ENCODE peak calls at places on chromosomes 1 and 21, in six cellular contexts. A is uterus, Z is esophagus squamous epithelium, Q is nephron progenitor cell, M is right atrium auricular region, C is AG04450. Y is an unnamed sample.

GRCh38 chr1:236338096-236338495 is 56.0 kb upstream of the EDARADD start:
- DNase-seq in A (no peak), Z (no peak), Q (no peak), M (no peak), C (no peak), Y (no peak)

GRCh38 chr1:198443374-198444233 is 96.9 kb downstream of the ATP6V1G3 start:
- DNase-seq in A (no peak), Z (no peak), Q (no peak), M (no peak), C (peak; percentile 83), Y (no peak)

GRCh38 chr1:78840447-78841251 is 165.9 kb downstream of the ADGRL4 start:
- DNase-seq in A (no peak), Z (no peak), Q (peak; percentile 13), M (no peak), C (peak; percentile 55), Y (peak; percentile 11)

GRCh38 chr21:42025392-42026071 is 15.4 kb upstream of the ZBTB21 start:
- DNase-seq in A (no peak), Z (no peak), Q (no peak), M (no peak), C (no peak), Y (no peak)

GRCh38 chr1:181620183-181620582 is 136.9 kb downstream of the CACNA1E start:
- DNase-seq in A (no peak), Z (no peak), Q (no peak), M (no peak), C (no peak), Y (no peak)

GRCh38 chr1:44405041-44405803 is at the start of gene RNF220:
- DNase-seq in A (peak; percentile 29), Z (no peak), Q (peak; percentile 80), M (peak; percentile 62), C (peak; percentile 7), Y (peak; percentile 38)

GRCh38 chr1:234722904-234723588 is 113.1 kb upstream of the IRF2BP2 start:
- DNase-seq in A (peak; percentile 89), Z (peak; percentile 31), Q (no peak), M (peak; percentile 91), C (peak; percentile 65), Y (no peak)

GRCh38 chr1:183283286-183283685 is 97.2 kb downstream of the LAMC2 start:
- DNase-seq in A (no peak), Z (no peak), Q (no peak), M (no peak), C (no peak), Y (no peak)

GRCh38 chr1:153032677-153033308 is 1.8 kb downstream of the SPRR1B start:
- DNase-seq in A (no peak), Z (no peak), Q (peak; percentile 30), M (no peak), C (no peak), Y (peak; percentile 26)

GRCh38 chr1:88697503-88697902 is 13.4 kb downstream of the PKN2 start:
- DNase-seq in A (no peak), Z (no peak), Q (no peak), M (no peak), C (no peak), Y (no peak)

GRCh38 chr1:58363639-58364038 is 182.9 kb downstream of the OMA1 start:
- DNase-seq in A (no peak), Z (no peak), Q (peak; percentile 4), M (no peak), C (no peak), Y (peak; percentile 15)

GRCh38 chr1:246332078-246332477 is 175.0 kb downstream of the SMYD3 start:
- DNase-seq in A (no peak), Z (no peak), Q (no peak), M (no peak), C (no peak), Y (peak; percentile 11)

GRCh38 chr1:157154940-157155514 is 16.8 kb upstream of the ETV3 start:
- DNase-seq in A (peak; percentile 50), Z (no peak), Q (no peak), M (peak; percentile 67), C (no peak), Y (no peak)

GRCh38 chr1:86756062-86756406 is 51.7 kb downstream of the SH3GLB1 start:
- DNase-seq in A (no peak), Z (no peak), Q (no peak), M (no peak), C (no peak), Y (no peak)

GRCh38 chr1:20640183-20640597 is 6.9 kb downstream of the PINK1 start:
- DNase-seq in A (no peak), Z (no peak), Q (peak; percentile 61), M (no peak), C (no peak), Y (peak; percentile 75)

GRCh38 chr1:17012775-17013501 is 1.2 kb upstream of the ATP13A2 start:
- DNase-seq in A (no peak), Z (no peak), Q (no peak), M (no peak), C (no peak), Y (no peak)

GRCh38 chr1:193408782-193409293 is 222.4 kb upstream of the B3GALT2 start:
- DNase-seq in A (peak; percentile 72), Z (no peak), Q (no peak), M (peak; percentile 92), C (peak; percentile 32), Y (peak; percentile 13)

DNA sequence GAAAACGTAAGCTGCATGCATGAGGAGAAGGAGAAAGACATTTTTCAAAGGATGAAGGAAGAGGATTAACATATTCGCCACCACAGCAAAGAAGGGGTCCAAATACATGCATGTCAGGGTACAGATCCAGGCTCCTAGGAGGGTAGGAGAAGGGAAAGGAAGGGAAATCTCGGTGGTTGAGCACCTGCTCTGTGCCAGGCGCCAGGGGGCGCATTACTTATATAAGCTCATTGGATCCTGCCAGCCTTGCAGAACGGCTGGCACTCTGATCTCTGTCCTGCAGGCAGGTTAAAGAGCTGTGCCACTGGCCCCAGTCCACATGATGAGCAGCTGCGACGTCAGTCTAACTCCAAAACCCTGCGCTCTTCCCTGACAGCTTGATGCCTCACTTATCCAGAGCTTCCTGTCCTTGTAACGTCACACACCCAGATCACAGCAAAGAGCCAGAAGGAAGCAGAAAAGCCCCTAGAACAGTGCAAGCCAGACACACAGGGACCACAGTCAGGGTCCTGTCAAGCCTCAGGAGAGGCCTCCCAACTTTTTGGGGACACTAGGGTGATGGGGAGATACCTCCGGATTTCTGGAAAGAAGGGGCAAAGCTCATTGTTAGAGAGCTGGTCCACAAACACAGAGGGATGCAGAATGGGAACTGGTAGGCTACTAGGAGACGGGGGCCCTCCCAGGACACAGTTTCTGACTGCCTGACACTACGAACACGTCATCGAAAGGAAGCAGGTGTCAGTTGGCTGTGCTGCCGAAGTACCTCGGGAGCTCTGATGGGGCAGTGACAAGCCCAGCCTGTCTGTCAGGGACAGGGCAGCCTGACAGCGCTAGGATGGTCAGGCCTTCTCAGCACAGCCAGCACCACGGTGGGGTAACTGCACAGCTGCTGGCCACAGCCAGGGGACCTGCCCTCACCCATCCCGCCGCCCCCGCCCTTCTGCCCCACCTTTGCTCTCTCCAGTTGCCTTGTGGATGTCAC is 99.1 kb downstream of the BEND5 start:
- DNase-seq in A (peak; percentile 20), Z (no peak), Q (peak; percentile 73), M (peak; percentile 64), C (no peak), Y (peak; percentile 66)
- TF ChIP-seq CTCF in A (peak; percentile 35), Z (peak; percentile 58), Q (peak; percentile 77), M (peak; percentile 80), C (peak; percentile 62), Y (peak; percentile 73)

GRCh38 chr1:155000725-155001437 is 1.7 kb upstream of the ZBTB7B start:
- DNase-seq in A (peak; percentile 85), Z (no peak), Q (peak; percentile 87), M (peak; percentile 88), C (peak; percentile 52), Y (peak; percentile 95)
- TF ChIP-seq CTCF in A (peak; percentile 65), Z (peak; percentile 22), Q (no peak), M (no peak), C (no peak), Y (peak; percentile 1)

GRCh38 chr1:243708210-243708609 is 141.8 kb downstream of the AKT3 start:
- DNase-seq in A (no peak), Z (no peak), Q (no peak), M (no peak), C (no peak), Y (peak; percentile 12)
- TF ChIP-seq CTCF in A (no peak), Z (no peak), Q (no peak), M (peak; percentile 44), C (peak; percentile 17), Y (peak; percentile 12)

GRCh38 chr1:230122361-230123279 is 55.6 kb downstream of the GALNT2 start:
- DNase-seq in A (no peak), Z (no peak), Q (no peak), M (no peak), C (no peak), Y (peak; percentile 48)

GRCh38 chr1:230126529-230127104 is 59.6 kb downstream of the GALNT2 start:
- DNase-seq in A (no peak), Z (no peak), Q (no peak), M (no peak), C (no peak), Y (no peak)

GRCh38 chr1:230125633-230126528 is 58.8 kb downstream of the GALNT2 start:
- DNase-seq in A (no peak), Z (no peak), Q (no peak), M (no peak), C (no peak), Y (peak; percentile 26)

GRCh38 chr1:230123280-230124186 is 56.5 kb downstream of the GALNT2 start:
- DNase-seq in A (no peak), Z (no peak), Q (no peak), M (no peak), C (no peak), Y (peak; percentile 96)

GRCh38 chr1:230124187-230125128 is 57.4 kb downstream of the GALNT2 start:
- DNase-seq in A (no peak), Z (no peak), Q (no peak), M (no peak), C (no peak), Y (peak; percentile 30)
- TF ChIP-seq CTCF in A (no peak), Z (no peak), Q (no peak), M (no peak), C (no peak), Y (no peak)

GRCh38 chr1:143610196-143610595 is 361.6 kb downstream of the FAM72C start:
- DNase-seq in A (no peak), Z (no peak), Q (no peak), M (no peak), C (no peak), Y (no peak)

GRCh38 chr1:143611159-143611558 is 360.6 kb downstream of the FAM72C start:
- DNase-seq in A (no peak), Z (no peak), Q (no peak), M (no peak), C (no peak), Y (no peak)
- TF ChIP-seq CTCF in A (no peak), Z (no peak), Q (no peak), M (no peak), C (peak; percentile 6), Y (no peak)

Y was measured in GM12865.